ENCODE peak calls at places on chromosome 20, in seven cellular contexts. L is heart right ventricle, Q is IMR-90, G is pancreas, I is stomach, R is GM23338, C is mucosa of descending colon. U is an unnamed sample.
A peak's percentile ranks its signal among the peaks of the same experiment; 100 is the strongest.

GRCh38 chr20:45087814-45088213 is 13.1 kb downstream of the KCNS1 start:
- DNase-seq in I (no peak), G (no peak), L (no peak), Q (peak; percentile 52), R (no peak), C (no peak), U (peak; percentile 57)

GRCh38 chr20:61185841-61186601 is 66.0 kb upstream of the CDH4 start:
- DNase-seq in C (no peak), I (no peak), R (no peak), Q (peak; percentile 98), L (no peak), G (no peak), U (peak; percentile 90)

GRCh38 chr20:17655865-17656489 is 26.1 kb downstream of the RRBP1 start:
- DNase-seq in R (peak; percentile 70), C (no peak), I (no peak), G (no peak), L (no peak), Q (peak; percentile 67), U (no peak)

GRCh38 chr20:9627219-9627618 is 112.8 kb downstream of the LAMP5 start:
- DNase-seq in I (no peak), C (no peak), L (no peak), G (no peak), Q (no peak), R (no peak), U (no peak)

GRCh38 chr20:55961351-55962320 is 43.7 kb downstream of the CBLN4 start:
- DNase-seq in G (no peak), I (no peak), C (no peak), L (no peak), Q (no peak), R (no peak), U (no peak)

GRCh38 chr20:60262967-60263603 is 304.9 kb downstream of the CDH26 start:
- DNase-seq in C (peak; percentile 24), I (peak; percentile 38), G (no peak), Q (no peak), L (no peak), R (peak; percentile 58), U (no peak)

GRCh38 chr20:57990396-57990987 is 238.0 kb downstream of the ANKRD60 start:
- DNase-seq in G (no peak), L (no peak), I (no peak), Q (no peak), C (no peak), R (no peak), U (no peak)

GRCh38 chr20:50918403-50918802 is 12.8 kb downstream of the ADNP start:
- DNase-seq in C (no peak), Q (peak; percentile 75), L (no peak), G (no peak), R (no peak), I (no peak), U (peak; percentile 51)

GRCh38 chr20:41173161-41173721 is 35.9 kb downstream of the PLCG1 start:
- DNase-seq in Q (peak; percentile 80), G (peak; percentile 92), R (peak; percentile 84), I (peak; percentile 82), L (peak; percentile 90), C (peak; percentile 88), U (peak; percentile 78)

GRCh38 chr20:46202758-46203509 is 84.8 kb downstream of the CD40 start:
- DNase-seq in L (peak; percentile 32), G (no peak), I (no peak), R (no peak), C (no peak), Q (no peak), U (peak; percentile 54)

GRCh38 chr20:51750037-51750769 is 18.0 kb downstream of the ATP9A start:
- DNase-seq in G (peak; percentile 89), R (no peak), C (peak; percentile 90), I (peak; percentile 87), L (peak; percentile 53), Q (peak; percentile 94), U (peak; percentile 92)

GRCh38 chr20:19867940-19868371 is 109.9 kb downstream of the RIN2 start:
- DNase-seq in Q (no peak), L (no peak), C (peak; percentile 39), G (no peak), I (no peak), R (no peak), U (no peak)

GRCh38 chr20:8388707-8389106 is 256.6 kb downstream of the PLCB1 start:
- DNase-seq in Q (peak; percentile 18), C (no peak), I (no peak), L (no peak), R (no peak), G (no peak), U (peak; percentile 68)

GRCh38 chr20:25984933-25985332 is 288.3 kb upstream of the ZNF337 start:
- DNase-seq in Q (peak; percentile 49), I (no peak), L (peak; percentile 40), C (no peak), R (no peak), G (peak; percentile 72), U (peak; percentile 19)

GRCh38 chr20:42530855-42531674 is 658.6 kb downstream of the PTPRT start:
- DNase-seq in I (no peak), Q (no peak), C (peak; percentile 14), L (no peak), G (no peak), R (peak; percentile 13), U (peak; percentile 24)

GRCh38 chr20:5729348-5729747 is 20.9 kb upstream of the SHLD1 start:
- DNase-seq in I (no peak), L (no peak), G (no peak), Q (peak; percentile 81), R (no peak), C (no peak), U (no peak)

GRCh38 chr20:21360686-21361085 is 36.6 kb downstream of the NKX2-4 start:
- DNase-seq in L (no peak), I (no peak), Q (peak; percentile 40), G (no peak), C (no peak), R (no peak), U (no peak)

GRCh38 chr20:1478566-1478965 is 11.9 kb upstream of the NSFL1C start:
- DNase-seq in I (no peak), L (no peak), R (no peak), Q (peak; percentile 52), G (no peak), C (no peak), U (peak; percentile 23)

GRCh38 chr20:24831232-24831631 is 117.8 kb upstream of the CST7 start:
- DNase-seq in L (no peak), R (no peak), Q (no peak), C (no peak), G (no peak), I (no peak), U (no peak)

GRCh38 chr20:35226775-35227681 is 538 bp downstream of the MMP24 start:
- DNase-seq in R (peak; percentile 82), I (peak; percentile 41), L (peak; percentile 41), C (peak; percentile 29), Q (peak; percentile 34), G (peak; percentile 72), U (peak; percentile 62)

GRCh38 chr20:23680151-23680550 is 8.7 kb downstream of the CST4 start:
- DNase-seq in L (no peak), C (no peak), R (no peak), Q (no peak), G (no peak), I (no peak), U (no peak)

GRCh38 chr20:60055740-60056139 is 97.5 kb downstream of the CDH26 start:
- DNase-seq in I (peak; percentile 41), L (peak; percentile 42), R (no peak), C (peak; percentile 20), Q (no peak), G (no peak), U (peak; percentile 10)

GRCh38 chr20:34618676-34619075 is 58.2 kb downstream of the PIGU start:
- DNase-seq in Q (no peak), R (no peak), L (no peak), I (no peak), C (no peak), G (no peak), U (no peak)

GRCh38 chr20:37223053-37223452 is 38.6 kb downstream of the GHRH start:
- DNase-seq in G (no peak), I (no peak), Q (peak; percentile 95), L (no peak), R (no peak), C (peak; percentile 30), U (peak; percentile 92)

GRCh38 chr20:22430154-22430745 is 154.1 kb downstream of the FOXA2 start:
- DNase-seq in L (no peak), Q (no peak), C (no peak), I (no peak), R (peak; percentile 82), G (no peak), U (no peak)

GRCh38 chr20:708956-709355 is 33.4 kb upstream of the SCRT2 start:
- DNase-seq in I (no peak), Q (no peak), G (no peak), C (no peak), L (no peak), R (no peak), U (no peak)

GRCh38 chr20:36202891-36203338 is 33.4 kb upstream of the AAR2 start:
- DNase-seq in Q (peak; percentile 19), C (peak; percentile 76), L (peak; percentile 74), R (peak; percentile 88), I (peak; percentile 74), G (peak; percentile 89), U (peak; percentile 66)

GRCh38 chr20:45779011-45779915 is 12.4 kb downstream of the WFDC3 start:
- DNase-seq in C (peak; percentile 85), R (no peak), G (peak; percentile 86), L (peak; percentile 64), Q (peak; percentile 100), I (peak; percentile 90), U (no peak)

GRCh38 chr20:3563548-3564177 is 92.8 kb downstream of the ATRN start:
- DNase-seq in L (no peak), C (peak; percentile 49), R (peak; percentile 62), G (no peak), Q (peak; percentile 69), I (no peak), U (peak; percentile 45)

GRCh38 chr20:2527762-2528161 is 8.6 kb upstream of the TMC2 start:
- DNase-seq in G (no peak), I (no peak), L (no peak), R (no peak), Q (no peak), C (no peak), U (no peak)

GRCh38 chr20:31607640-31608255 is 2.7 kb downstream of the ID1 start:
- DNase-seq in C (no peak), R (no peak), L (no peak), G (no peak), I (no peak), Q (no peak), U (no peak)
- H3K4me3 ChIP-seq in C (no peak overlapping the region), R (peak overlapping the region; percentile 61), L (peak overlapping the region; percentile 61), G (no peak overlapping the region), I (peak overlapping the region; percentile 85), Q (no peak overlapping the region), U (peak overlapping the region; percentile 82)

GRCh38 chr20:47362361-47363219 is 6.1 kb upstream of the ZMYND8 start:
- DNase-seq in G (no peak), Q (no peak), L (no peak), R (no peak), C (no peak), I (no peak), U (no peak)
- H3K4me1 ChIP-seq in G (peaks cover 46% of the 10 kb centered on the region), Q (peaks cover 32% of the 10 kb centered on the region), L (peaks cover 52% of the 10 kb centered on the region), R (peaks cover 71% of the 10 kb centered on the region), C (peaks cover 43% of the 10 kb centered on the region), I (peaks cover 41% of the 10 kb centered on the region), U (peaks cover 46% of the 10 kb centered on the region)

GRCh38 chr20:4625687-4626086 is 96.0 kb upstream of the PRND start:
- DNase-seq in L (no peak), G (no peak), R (no peak), C (no peak), I (no peak), Q (no peak), U (no peak)
- TF ChIP-seq CTCF in L (no peak), G (no peak), R (no peak), C (no peak), I (no peak), Q (no peak), U (no peak)

GRCh38 chr20:33177866-33178265 is 9.9 kb downstream of the BPIFA2 start:
- DNase-seq in Q (no peak), L (no peak), I (no peak), R (no peak), G (no peak), C (no peak), U (no peak)
- H3K4me3 ChIP-seq in Q (no peak overlapping the region), L (no peak overlapping the region), I (no peak overlapping the region), R (no peak overlapping the region), G (no peak overlapping the region), C (no peak overlapping the region), U (no peak overlapping the region)

U was measured in cardiac muscle cell.